ENCODE peak calls at places on chromosomes 11 and 22, in nine cellular contexts. G is left ventricle myocardium inferior, W is sigmoid colon, C is lower lobe of right lung, Z is astrocyte, O is fibroblast of mammary gland, H is tibial artery, M is astrocyte of the spinal cord, I is H1. S is an unnamed sample.

GRCh38 chr22:31343235-31344191 is 2.6 kb downstream of the PATZ1 start:
- DNase-seq in G (peak), W (no peak), C (peak), Z (no peak), O (no peak), H (peak), M (no peak), I (peak), S (no peak)

GRCh38 chr11:2724653-2725366 is 25.0 kb upstream of the KCNQ1OT1 start:
- DNase-seq in G (peak), W (peak), C (no peak), Z (peak), O (peak), H (no peak), M (no peak), I (no peak), S (no peak)

GRCh38 chr22:25223269-25223850 is 3.9 kb downstream of the CRYBB2 start:
- DNase-seq in G (no peak), W (no peak), C (no peak), Z (no peak), O (no peak), H (no peak), M (no peak), I (no peak), S (no peak)

GRCh38 chr11:126313826-126314225 is 10.0 kb downstream of the DCPS start:
- DNase-seq in G (no peak), W (no peak), C (no peak), Z (no peak), O (no peak), H (no peak), M (no peak), I (no peak), S (no peak)

GRCh38 chr11:120785576-120785975 is 238.3 kb upstream of the TBCEL start:
- DNase-seq in G (no peak), W (no peak), C (no peak), Z (no peak), O (no peak), H (no peak), M (no peak), I (no peak), S (no peak)

GRCh38 chr11:96714689-96715088 is 324.9 kb downstream of the JRKL start:
- DNase-seq in G (no peak), W (no peak), C (no peak), Z (no peak), O (no peak), H (no peak), M (no peak), I (no peak), S (no peak)

GRCh38 chr11:78691215-78691614 is 116.6 kb upstream of the NARS2 start:
- DNase-seq in G (no peak), W (no peak), C (no peak), Z (no peak), O (peak), H (no peak), M (no peak), I (no peak), S (no peak)

GRCh38 chr22:35299217-35299716 is 427 bp upstream of the TOM1 start:
- DNase-seq in G (no peak), W (no peak), C (no peak), Z (peak), O (peak), H (no peak), M (peak), I (no peak), S (no peak)

GRCh38 chr11:64245401-64245796 is 1.3 kb downstream of the PPP1R14B start:
- DNase-seq in G (no peak), W (peak), C (no peak), Z (no peak), O (no peak), H (peak), M (peak), I (no peak), S (no peak)

GRCh38 chr11:94762208-94762607 is 5.9 kb upstream of the AMOTL1 start:
- DNase-seq in G (no peak), W (no peak), C (no peak), Z (no peak), O (no peak), H (no peak), M (no peak), I (no peak), S (peak)

GRCh38 chr22:11605468-11605981 is 3922.5 kb upstream of the OR11H1 start:
- DNase-seq in G (no peak), W (no peak), C (no peak), Z (no peak), O (no peak), H (no peak), M (no peak), I (no peak), S (no peak)

GRCh38 chr11:117313828-117314768 is 2.0 kb downstream of the BACE1 start:
- DNase-seq in G (no peak), W (peak), C (no peak), Z (no peak), O (no peak), H (no peak), M (no peak), I (no peak), S (no peak)

GRCh38 chr11:3022982-3023381 is 30.9 kb upstream of the NAP1L4 start:
- DNase-seq in G (no peak), W (no peak), C (no peak), Z (peak), O (peak), H (no peak), M (peak), I (no peak), S (peak)

GRCh38 chr11:59943996-59944395 is 5.8 kb downstream of the OOSP1 start:
- DNase-seq in G (no peak), W (no peak), C (no peak), Z (no peak), O (no peak), H (no peak), M (no peak), I (no peak), S (no peak)

GRCh38 chr11:30016588-30017363 is at the start of gene KCNA4:
- DNase-seq in G (peak), W (no peak), C (peak), Z (no peak), O (no peak), H (no peak), M (no peak), I (peak), S (no peak)

GRCh38 chr11:71456294-71456693 is 3.3 kb downstream of the NADSYN1 start:
- DNase-seq in G (no peak), W (peak), C (no peak), Z (no peak), O (no peak), H (no peak), M (no peak), I (no peak), S (no peak)

GRCh38 chr11:70703141-70704052 is 305.1 kb downstream of the CTTN start:
- DNase-seq in G (no peak), W (no peak), C (no peak), Z (no peak), O (no peak), H (no peak), M (no peak), I (no peak), S (no peak)

GRCh38 chr22:31947296-31947695 is 3.0 kb downstream of the YWHAH start:
- DNase-seq in G (no peak), W (no peak), C (no peak), Z (no peak), O (peak), H (no peak), M (peak), I (no peak), S (no peak)

GRCh38 chr11:64633555-64634159 is 42.6 kb downstream of the SLC22A12 start:
- DNase-seq in G (no peak), W (no peak), C (no peak), Z (no peak), O (no peak), H (no peak), M (no peak), I (no peak), S (no peak)

GRCh38 chr22:31272522-31273446 is 19.5 kb downstream of the PIK3IP1 start:
- DNase-seq in G (no peak), W (peak), C (no peak), Z (no peak), O (peak), H (peak), M (peak), I (peak), S (peak)

GRCh38 chr11:38089728-38090127 is 1491.7 kb upstream of the RAG2 start:
- DNase-seq in G (no peak), W (no peak), C (no peak), Z (no peak), O (no peak), H (no peak), M (peak), I (no peak), S (no peak)

GRCh38 chr11:71078482-71078881 is 173.9 kb downstream of the SHANK2 start:
- DNase-seq in G (no peak), W (no peak), C (no peak), Z (no peak), O (peak), H (no peak), M (no peak), I (no peak), S (no peak)

GRCh38 chr11:19683862-19684491 is 28.7 kb upstream of the NAV2 start:
- DNase-seq in G (no peak), W (no peak), C (no peak), Z (no peak), O (no peak), H (no peak), M (no peak), I (no peak), S (no peak)
- TF ChIP-seq CTCF in G (no peak), W (no peak), C (no peak), Z (no peak), O (no peak), H (no peak), M (no peak), I (no peak), S (no peak)

GRCh38 chr22:26619510-26619909 is 1.7 kb upstream of the CRYBB1 start:
- DNase-seq in G (peak), W (no peak), C (no peak), Z (no peak), O (no peak), H (no peak), M (no peak), I (no peak), S (no peak)
- TF ChIP-seq CTCF in G (no peak), W (no peak), C (no peak), Z (no peak), O (no peak), H (no peak), M (no peak), I (no peak), S (no peak)

GRCh38 chr11:107606122-107606521 is 15.2 kb downstream of the ELMOD1 start:
- DNase-seq in G (no peak), W (no peak), C (no peak), Z (no peak), O (no peak), H (no peak), M (no peak), I (no peak), S (no peak)

GRCh38 chr11:107612445-107612844 is 21.5 kb downstream of the ELMOD1 start:
- DNase-seq in G (no peak), W (no peak), C (no peak), Z (no peak), O (no peak), H (no peak), M (no peak), I (no peak), S (no peak)

GRCh38 chr11:107609384-107610218 is 18.7 kb downstream of the ELMOD1 start:
- DNase-seq in G (no peak), W (no peak), C (no peak), Z (no peak), O (no peak), H (no peak), M (no peak), I (no peak), S (no peak)

DNA sequence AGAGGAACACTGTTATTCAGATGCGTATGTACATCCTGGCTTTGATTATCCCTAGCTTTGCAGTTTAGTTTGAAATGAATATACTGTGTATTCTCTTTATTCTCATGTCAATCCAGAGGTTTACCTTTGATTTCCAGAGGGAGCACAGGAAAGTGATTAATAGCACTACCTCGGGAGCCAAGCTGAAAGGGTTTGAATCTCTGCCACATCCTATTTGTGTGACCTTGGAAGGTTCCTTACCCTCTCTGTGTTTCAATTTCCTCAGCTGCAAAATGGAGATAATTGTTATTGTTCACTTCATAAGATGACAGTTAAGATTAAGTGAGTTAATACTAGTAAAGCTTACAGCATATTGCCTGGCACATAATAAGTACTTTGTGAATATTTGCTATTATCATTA is 17.9 kb downstream of the ELMOD1 start:
- DNase-seq in G (no peak), W (no peak), C (no peak), Z (no peak), O (no peak), H (no peak), M (no peak), I (no peak), S (no peak)
- TF ChIP-seq CTCF in G (no peak), W (no peak), C (no peak), Z (no peak), O (no peak), H (no peak), M (no peak), I (no peak), S (no peak)

GRCh38 chr22:44940121-44940520 is 69.7 kb downstream of the PHF21B start:
- DNase-seq in G (no peak), W (no peak), C (no peak), Z (no peak), O (no peak), H (no peak), M (no peak), I (no peak), S (no peak)

GRCh38 chr22:44941176-44941575 is 68.6 kb downstream of the PHF21B start:
- DNase-seq in G (no peak), W (no peak), C (no peak), Z (no peak), O (no peak), H (no peak), M (no peak), I (no peak), S (no peak)

GRCh38 chr22:44938886-44939285 is 70.9 kb downstream of the PHF21B start:
- DNase-seq in G (no peak), W (no peak), C (no peak), Z (no peak), O (no peak), H (no peak), M (no peak), I (no peak), S (no peak)

GRCh38 chr22:44937216-44937615 is 72.6 kb downstream of the PHF21B start:
- DNase-seq in G (no peak), W (no peak), C (no peak), Z (no peak), O (no peak), H (no peak), M (no peak), I (no peak), S (no peak)

GRCh38 chr22:44939451-44939850 is 70.4 kb downstream of the PHF21B start:
- DNase-seq in G (no peak), W (no peak), C (no peak), Z (no peak), O (no peak), H (no peak), M (no peak), I (no peak), S (no peak)
- TF ChIP-seq CTCF in G (no peak), W (no peak), C (no peak), Z (no peak), O (no peak), H (no peak), M (no peak), I (no peak), S (no peak)

DNA sequence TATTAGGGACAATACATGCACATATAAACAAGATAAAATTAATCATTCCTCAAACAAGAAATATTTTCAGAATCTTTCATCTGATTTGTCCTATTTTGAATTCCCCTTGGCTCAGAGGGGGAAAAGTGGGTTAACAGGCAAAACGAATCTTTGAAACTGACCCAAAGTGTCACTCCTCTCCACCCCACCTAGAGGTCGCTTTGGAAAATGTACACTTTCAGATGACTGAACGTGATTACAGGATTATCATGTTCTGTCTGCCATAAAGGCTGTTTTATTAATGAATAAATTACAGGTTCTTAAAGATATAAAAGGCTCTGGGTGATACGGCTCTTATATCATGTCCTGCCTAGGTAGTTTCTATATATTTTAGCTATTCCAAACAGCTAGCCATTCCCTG is 1735.0 kb downstream of the LRRC4C start:
- DNase-seq in G (no peak), W (no peak), C (no peak), Z (no peak), O (no peak), H (no peak), M (no peak), I (no peak), S (no peak)
- TF ChIP-seq CTCF in G (no peak), W (no peak), C (no peak), Z (no peak), O (no peak), H (no peak), M (no peak), I (no peak), S (no peak)

DNA sequence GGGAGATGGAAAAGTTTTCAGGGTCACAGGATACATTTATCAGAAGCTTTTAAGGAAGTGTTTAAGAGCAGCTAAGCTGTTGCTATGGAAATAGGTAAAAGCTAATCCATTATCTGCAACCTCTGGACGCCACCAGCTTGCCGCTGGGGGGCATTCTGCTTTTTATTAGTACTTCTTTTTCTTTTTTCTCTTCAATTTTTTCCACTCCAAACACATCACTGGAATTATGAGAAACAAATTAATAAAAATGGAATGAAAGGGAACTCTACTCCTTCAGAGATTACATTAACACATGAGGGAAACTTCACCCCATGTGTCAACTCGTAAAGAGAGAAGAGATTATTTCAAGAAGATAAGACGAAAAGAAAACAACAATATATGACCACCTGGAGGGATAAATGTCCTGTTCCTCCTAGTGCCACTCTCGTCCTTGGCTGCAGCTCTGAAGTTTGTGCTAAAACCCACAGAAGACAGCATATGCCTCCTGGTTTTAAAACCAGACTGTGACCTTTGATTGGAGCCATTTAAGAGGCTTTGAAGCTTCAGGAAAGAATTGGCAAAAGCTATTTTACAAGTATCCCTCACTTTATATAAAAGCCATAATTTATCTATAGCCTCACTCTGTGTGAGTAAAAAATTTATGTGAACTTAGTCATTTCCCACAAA is 972.8 kb downstream of the OPCML start:
- DNase-seq in G (no peak), W (no peak), C (no peak), Z (no peak), O (no peak), H (no peak), M (no peak), I (no peak), S (peak)
- TF ChIP-seq CTCF in G (no peak), W (no peak), C (no peak), Z (no peak), O (no peak), H (no peak), M (peak), I (no peak), S (peak)

DNA sequence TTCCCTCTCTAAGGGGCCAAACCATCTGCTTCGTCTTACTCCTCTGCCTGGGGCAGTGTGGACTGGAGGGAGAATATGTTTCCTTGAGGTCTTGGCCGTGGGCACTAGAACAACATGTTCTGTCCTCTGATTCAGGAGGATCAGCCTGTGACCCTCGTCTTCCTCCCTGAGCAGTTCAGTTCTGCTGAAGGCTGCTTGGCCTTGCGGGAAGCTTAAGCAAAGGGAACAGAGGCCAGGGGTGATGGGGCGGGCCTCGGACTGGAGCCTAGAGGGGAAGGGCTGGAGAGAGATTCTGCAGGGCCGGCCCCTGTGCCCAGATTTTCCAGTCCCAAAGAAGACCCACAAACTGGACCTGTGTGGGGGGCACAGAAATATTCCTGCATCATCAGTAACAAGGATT is 58.0 kb downstream of the ST14 start:
- DNase-seq in G (no peak), W (no peak), C (peak), Z (no peak), O (no peak), H (no peak), M (no peak), I (peak), S (no peak)
- TF ChIP-seq CTCF in G (no peak), W (no peak), C (no peak), Z (no peak), O (no peak), H (no peak), M (no peak), I (no peak), S (no peak)

GRCh38 chr11:13149991-13150390 is 127.6 kb upstream of the BMAL1 start:
- DNase-seq in G (no peak), W (no peak), C (no peak), Z (no peak), O (no peak), H (no peak), M (no peak), I (no peak), S (no peak)

GRCh38 chr11:13152264-13152663 is 125.3 kb upstream of the BMAL1 start:
- DNase-seq in G (no peak), W (no peak), C (no peak), Z (no peak), O (no peak), H (no peak), M (no peak), I (no peak), S (no peak)

GRCh38 chr11:13150487-13150886 is 127.1 kb upstream of the BMAL1 start:
- DNase-seq in G (no peak), W (no peak), C (no peak), Z (no peak), O (no peak), H (no peak), M (no peak), I (no peak), S (no peak)

GRCh38 chr11:13152736-13153541 is 124.7 kb upstream of the BMAL1 start:
- DNase-seq in G (no peak), W (no peak), C (no peak), Z (no peak), O (peak), H (no peak), M (peak), I (no peak), S (peak)
- TF ChIP-seq CTCF in G (peak), W (peak), C (peak), Z (peak), O (peak), H (no peak), M (peak), I (no peak), S (peak)

DNA sequence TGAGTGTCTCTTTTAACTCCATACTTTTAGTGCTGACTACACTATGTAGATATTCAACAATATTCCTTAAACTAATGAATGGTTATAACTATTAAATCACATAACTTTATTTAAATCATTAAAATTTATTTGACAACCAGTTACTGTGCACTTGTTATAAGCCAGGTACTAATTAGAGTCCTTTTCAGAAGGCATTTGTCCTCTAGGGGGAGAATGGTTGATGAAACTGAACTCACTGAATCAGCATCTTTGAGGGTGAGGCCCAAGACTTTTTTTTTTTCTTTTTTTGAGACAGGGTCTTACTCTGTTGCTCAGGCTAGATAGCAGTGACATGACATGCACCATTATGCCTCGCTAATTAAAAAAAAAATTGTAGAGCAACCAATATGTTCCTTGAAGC is 515.6 kb upstream of the CCDC90B start:
- DNase-seq in G (no peak), W (no peak), C (no peak), Z (no peak), O (no peak), H (no peak), M (no peak), I (no peak), S (no peak)
- TF ChIP-seq CTCF in G (no peak), W (no peak), C (no peak), Z (no peak), O (peak), H (no peak), M (peak), I (no peak), S (peak)